ENCODE peak calls at places on chromosome 3, in four cellular contexts. K is neuronal stem cell; G is stimulated activated CD4-positive, alpha-beta T cell treated with anti-CD3 and anti-CD28 coated beads, Interleukin-2, amount 100 ng/mL, for 48 hours; Y is frontal cortex. V is an unnamed sample.

GRCh38 chr3:34016925-34017592 is 218.6 kb downstream of the PDCD6IP start:
- DNase-seq in G (no peak), Y (no peak), K (no peak), V (no peak)

GRCh38 chr3:24943961-24944360 is 449.3 kb upstream of the THRB start:
- DNase-seq in G (no peak), Y (no peak), K (no peak), V (no peak)

GRCh38 chr3:140859592-140860336 is 81.9 kb upstream of the SLC25A36 start:
- DNase-seq in Y (no peak), G (no peak), K (no peak), V (no peak)

GRCh38 chr3:15069441-15069840 is 4.3 kb upstream of the MRPS25 start:
- DNase-seq in K (no peak), G (no peak), Y (no peak), V (no peak)

GRCh38 chr3:4425707-4426106 is 41.4 kb downstream of the SUMF1 start:
- DNase-seq in K (no peak), G (no peak), Y (no peak), V (peak)

GRCh38 chr3:35900079-35900478 is 260.8 kb downstream of the ARPP21 start:
- DNase-seq in K (no peak), G (no peak), Y (no peak), V (no peak)

GRCh38 chr3:58824285-58824684 is 157.7 kb upstream of the FAM3D start:
- DNase-seq in Y (peak), G (peak), K (peak), V (peak)

GRCh38 chr3:55206000-55206399 is 278.1 kb upstream of the LRTM1 start:
- DNase-seq in K (no peak), G (no peak), Y (no peak), V (no peak)

GRCh38 chr3:40057077-40057476 is 247.7 kb downstream of the MYRIP start:
- DNase-seq in G (no peak), K (no peak), Y (no peak), V (peak)

V was measured in GM23248.